ENCODE peak calls at places on chromosomes 11 and 22, in nine cellular contexts. M is fibroblast of mammary gland, N is suprapubic skin, A is AG10803, P is foreskin fibroblast, X is fibroblast of lung, G is cardiac fibroblast, O is NB4, R is upper lobe of right lung. K is an unnamed sample.

GRCh38 chr22:36541831-36542391 is 12.9 kb upstream of the EIF3D start:
- DNase-seq in R (no peak), X (peak), A (peak), P (peak), O (no peak), M (peak), N (no peak), G (peak), K (peak)

GRCh38 chr22:37241351-37242142 is 2.5 kb downstream of the RAC2 start:
- DNase-seq in R (no peak), X (no peak), G (peak), A (no peak), O (peak), N (no peak), P (no peak), M (no peak), K (no peak)

GRCh38 chr11:45028921-45029680 is 78.4 kb upstream of the TP53I11 start:
- DNase-seq in M (no peak), X (no peak), R (no peak), N (no peak), P (no peak), A (no peak), O (no peak), G (no peak), K (no peak)

GRCh38 chr11:126727381-126727780 is 273.2 kb downstream of the KIRREL3 start:
- DNase-seq in A (peak), M (no peak), G (no peak), N (no peak), O (no peak), P (no peak), X (no peak), R (no peak), K (no peak)

GRCh38 chr11:95156916-95157568 is 67.4 kb downstream of the ENDOD1 start:
- DNase-seq in A (peak), N (no peak), P (peak), R (no peak), X (no peak), O (no peak), G (peak), M (no peak), K (no peak)

GRCh38 chr11:3121416-3121815 is 43.7 kb downstream of the OSBPL5 start:
- DNase-seq in M (no peak), G (no peak), N (peak), R (peak), O (no peak), A (no peak), X (no peak), P (no peak), K (no peak)

GRCh38 chr11:34407121-34407813 is 31.5 kb upstream of the CAT start:
- DNase-seq in N (peak), X (no peak), M (no peak), O (no peak), R (no peak), G (no peak), P (no peak), A (no peak), K (peak)

GRCh38 chr22:20238567-20239062 is 29.5 kb downstream of the RTN4R start:
- DNase-seq in N (no peak), R (peak), A (no peak), G (no peak), M (peak), P (peak), O (peak), X (no peak), K (peak)

GRCh38 chr11:86230196-86230813 is 14.2 kb upstream of the EED start:
- DNase-seq in A (no peak), M (no peak), O (no peak), X (no peak), P (no peak), N (no peak), R (no peak), G (no peak), K (peak)

GRCh38 chr11:12433571-12434061 is 56.2 kb downstream of the PARVA start:
- DNase-seq in A (peak), O (no peak), X (peak), N (no peak), P (peak), R (no peak), M (peak), G (peak), K (no peak)

GRCh38 chr11:111912535-111912934 is at the start of gene HSPB2:
- DNase-seq in M (no peak), R (no peak), A (no peak), P (no peak), O (no peak), G (no peak), X (no peak), N (no peak), K (no peak)

GRCh38 chr11:133012803-133013202 is 519.5 kb downstream of the OPCML start:
- DNase-seq in G (no peak), R (no peak), O (no peak), P (no peak), A (no peak), M (no peak), X (no peak), N (no peak), K (no peak)

GRCh38 chr11:16356057-16356750 is at the start of gene SOX6:
- DNase-seq in O (no peak), A (peak), G (peak), P (peak), N (no peak), M (no peak), X (peak), R (no peak), K (no peak)

GRCh38 chr11:44916797-44917196 is 33.9 kb downstream of the TP53I11 start:
- DNase-seq in R (no peak), A (no peak), X (no peak), G (no peak), N (no peak), P (no peak), M (no peak), O (peak), K (no peak)

GRCh38 chr22:41919357-41920224 is 4.7 kb upstream of the SHISA8 start:
- DNase-seq in N (no peak), M (peak), O (peak), P (peak), R (peak), X (no peak), A (peak), G (peak), K (peak)

GRCh38 chr11:122717264-122717867 is 61.8 kb downstream of the UBASH3B start:
- DNase-seq in R (no peak), P (no peak), X (no peak), O (peak), M (no peak), G (no peak), N (no peak), A (no peak), K (no peak)

GRCh38 chr11:58654079-58654907 is 31.8 kb downstream of the CNTF start:
- DNase-seq in G (peak), M (peak), R (peak), X (peak), P (peak), N (peak), A (peak), O (peak), K (peak)
- H3K4me3 ChIP-seq in G (no peak), M (no peak), R (no peak), X (no peak), P (no peak), N (no peak), A (no peak), O (no peak), K (no peak)

DNA sequence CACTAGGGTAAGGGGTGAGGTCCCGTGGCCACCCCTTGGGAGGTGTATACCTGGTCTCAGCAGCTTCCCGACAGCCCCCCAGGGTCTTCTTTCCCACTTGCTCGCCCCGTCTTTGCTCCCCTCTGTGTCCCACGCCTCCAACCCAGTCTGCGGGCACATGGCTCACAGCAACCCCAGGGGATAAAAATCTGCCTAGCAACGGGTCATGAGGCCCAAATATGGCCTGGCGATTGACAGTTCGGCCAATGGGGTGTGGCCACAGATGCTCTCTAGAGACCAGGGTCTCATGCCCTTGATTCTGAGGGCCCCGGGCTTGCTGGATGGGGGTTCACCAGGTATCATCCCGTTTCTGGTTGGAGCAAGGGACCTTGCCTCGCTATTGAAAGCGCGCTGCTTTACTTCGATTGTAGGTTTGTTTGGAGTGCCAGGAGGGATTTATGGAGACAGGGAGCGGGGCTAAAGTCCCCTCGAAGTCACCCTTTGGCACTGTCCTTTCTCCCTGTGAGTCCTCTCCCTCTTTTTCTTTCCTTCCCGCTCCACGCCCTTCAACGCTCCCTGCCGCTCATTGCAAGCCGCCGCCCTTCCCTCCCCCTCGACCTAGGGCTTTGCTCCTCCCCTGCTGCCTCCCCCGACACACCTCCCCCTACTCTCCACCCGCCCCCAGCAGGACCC is 41.4 kb downstream of the AHNAK start:
- DNase-seq in O (peak), P (peak), X (no peak), G (no peak), R (no peak), A (no peak), N (no peak), M (no peak), K (no peak)
- H3K4me3 ChIP-seq in O (no peak), P (peak), X (no peak), G (peak), R (peak), A (peak), N (peak), M (peak), K (no peak)

DNA sequence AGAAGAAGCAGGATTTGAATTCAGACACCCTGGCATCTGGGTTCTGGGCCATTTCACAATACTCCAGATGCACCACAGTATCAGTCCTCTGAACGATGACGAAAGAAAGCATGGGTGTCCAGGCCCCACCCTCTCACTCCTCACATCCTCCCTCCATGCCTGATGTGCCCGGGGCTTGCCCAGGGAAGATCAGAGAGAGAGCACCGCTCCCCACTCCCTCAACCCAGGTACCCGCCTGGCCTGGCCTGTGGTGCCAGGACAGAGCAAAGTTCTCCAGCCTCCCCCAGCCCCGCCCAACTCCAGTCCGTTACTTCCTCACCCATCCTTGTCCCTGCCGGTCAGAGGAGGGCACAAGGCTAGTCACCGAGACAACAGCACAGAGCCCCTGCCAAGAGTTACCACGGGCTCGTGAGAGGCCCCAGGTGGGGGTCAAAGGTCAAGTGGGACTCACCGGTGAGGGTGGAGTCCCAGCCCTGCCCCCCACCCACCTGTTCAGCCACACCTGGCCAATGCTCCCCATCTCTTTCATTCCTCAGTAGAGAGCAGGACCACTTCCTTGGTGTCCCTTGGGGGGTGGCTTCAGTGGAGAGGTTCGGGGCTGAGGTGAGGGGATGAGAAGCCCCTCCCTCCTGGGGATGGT is 8.1 kb downstream of the BCL9L start:
- DNase-seq in P (peak), M (peak), X (peak), O (peak), R (no peak), N (peak), A (peak), G (peak), K (peak)
- H3K4me3 ChIP-seq in P (peak), M (peak), X (peak), O (no peak), R (peak), N (peak), A (peak), G (peak), K (peak)

DNA sequence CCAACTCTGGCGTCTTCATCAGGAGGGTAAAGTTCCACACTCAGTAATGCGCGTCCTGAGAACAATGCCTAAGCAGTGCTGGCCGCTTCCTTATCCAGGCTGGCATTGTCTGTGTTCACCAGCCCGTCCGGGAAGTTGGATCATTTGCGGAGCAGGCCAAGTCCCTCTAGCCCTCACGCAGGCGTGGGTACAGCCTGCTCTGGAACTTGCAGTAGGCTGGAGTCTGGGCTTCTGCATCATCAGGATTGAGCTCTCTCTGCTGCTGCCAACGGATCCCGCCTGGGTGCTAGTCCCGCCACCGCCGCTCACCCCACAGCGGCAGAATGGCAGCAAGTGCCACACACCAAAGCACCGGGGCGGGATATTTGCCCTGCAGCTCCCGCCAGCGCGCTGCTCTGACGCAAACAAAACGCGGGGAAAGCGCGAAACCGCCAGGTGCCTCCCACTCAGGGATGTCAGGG is 29.0 kb downstream of the GLYATL1 start:
- DNase-seq in G (no peak), P (peak), R (no peak), A (peak), M (no peak), X (no peak), O (no peak), N (no peak), K (no peak)
- H3K4me3 ChIP-seq in G (no peak), P (no peak), R (no peak), A (peak), M (no peak), X (no peak), O (no peak), N (no peak), K (no peak)

GRCh38 chr22:39241632-39242388 is 3.0 kb downstream of the PDGFB start:
- DNase-seq in M (no peak), P (no peak), G (no peak), O (no peak), R (no peak), X (no peak), N (no peak), A (no peak), K (no peak)

GRCh38 chr22:39239561-39240423 is 5.0 kb downstream of the PDGFB start:
- DNase-seq in A (no peak), N (peak), R (peak), M (no peak), P (no peak), O (no peak), X (no peak), G (no peak), K (peak)

GRCh38 chr22:39242809-39243442 is 1.9 kb downstream of the PDGFB start:
- DNase-seq in A (no peak), O (no peak), R (no peak), G (no peak), P (no peak), N (no peak), X (no peak), M (no peak), K (peak)

GRCh38 chr22:39242389-39242808 is 2.4 kb downstream of the PDGFB start:
- DNase-seq in G (no peak), N (no peak), P (no peak), M (no peak), R (no peak), A (no peak), X (no peak), O (no peak), K (no peak)

DNA sequence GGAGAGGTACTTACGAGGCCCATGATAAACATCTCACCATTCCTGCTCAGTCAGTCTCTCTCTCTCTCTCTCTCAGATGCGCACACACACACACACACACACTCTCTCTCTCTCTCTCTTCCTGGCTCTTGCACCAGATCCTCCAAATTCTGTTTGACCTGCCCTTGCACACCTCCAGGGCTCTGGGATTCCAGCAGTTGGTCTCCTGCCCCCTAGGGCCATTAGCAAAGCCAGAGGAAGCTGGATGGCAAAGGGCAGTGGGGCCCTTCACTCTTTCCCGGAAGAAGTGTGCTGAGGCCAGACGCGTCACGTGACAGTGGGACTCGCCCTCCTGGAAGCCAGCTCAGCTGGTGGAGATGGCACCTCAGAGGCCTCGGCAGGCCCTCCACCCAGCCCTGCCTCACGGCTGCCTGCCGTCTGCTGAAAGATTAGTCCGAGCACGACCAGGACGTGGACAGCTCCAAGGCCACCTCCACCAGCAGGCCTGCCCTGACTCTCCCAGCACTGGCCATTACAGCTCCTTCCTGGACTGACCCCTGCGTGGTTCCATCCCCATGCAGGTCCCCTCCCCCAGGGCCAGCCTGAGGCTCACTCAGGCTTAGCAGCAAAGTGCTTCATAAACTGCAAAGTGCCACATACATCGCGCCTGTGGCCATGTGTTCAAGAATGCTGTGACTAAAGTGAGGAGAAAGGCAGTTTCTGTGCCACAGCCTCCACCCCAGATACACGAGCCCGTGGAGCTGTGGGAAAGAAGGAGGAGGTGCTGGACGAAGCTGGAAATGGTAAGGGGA is 3.7 kb downstream of the PDGFB start:
- DNase-seq in G (no peak), R (no peak), P (no peak), N (peak), O (no peak), A (peak), M (no peak), X (no peak), K (peak)
- H3K4me3 ChIP-seq in G (no peak), R (peak), P (no peak), N (peak), O (no peak), A (no peak), M (no peak), X (no peak), K (peak)

K was measured in epithelial cell of esophagus.